ENCODE peak calls at places on chromosomes 16 and 17, in five cellular contexts. R is GM12878, E is thyroid gland, D is ovary, C is IMR-90. K is an unnamed sample.

GRCh38 chr16:50040710-50041109 is 15.7 kb downstream of the CNEP1R1 start:
- DNase-seq in R (no peak), E (peak), D (no peak), C (no peak), K (no peak)

GRCh38 chr16:86227801-86228200 is 282.5 kb upstream of the FOXF1 start:
- DNase-seq in R (no peak), E (no peak), D (no peak), C (peak), K (no peak)

GRCh38 chr16:71540-72341 is 690 bp downstream of the RHBDF1 start:
- DNase-seq in R (no peak), E (peak), D (peak), C (peak), K (peak)

GRCh38 chr16:31008154-31008950 is 2.1 kb downstream of the STX1B start:
- DNase-seq in R (no peak), E (no peak), D (no peak), C (peak), K (no peak)

GRCh38 chr16:1407749-1408148 is 6.8 kb downstream of the UNKL start:
- DNase-seq in R (no peak), E (no peak), D (no peak), C (peak), K (no peak)

GRCh38 chr17:80486692-80487091 is 10.3 kb upstream of the NPTX1 start:
- DNase-seq in R (no peak), E (no peak), D (no peak), C (no peak), K (no peak)

GRCh38 chr16:56855936-56856335 is 9.1 kb upstream of the SLC12A3 start:
- DNase-seq in R (no peak), E (no peak), D (no peak), C (no peak), K (no peak)

GRCh38 chr16:54290203-54291106 is 3.9 kb upstream of the IRX3 start:
- DNase-seq in R (no peak), E (peak), D (no peak), C (no peak), K (no peak)

GRCh38 chr17:82219083-82219482 is 6.4 kb upstream of the CCDC57 start:
- DNase-seq in R (no peak), E (no peak), D (no peak), C (no peak), K (no peak)

GRCh38 chr17:27407916-27408846 is 48.1 kb upstream of the KSR1 start:
- DNase-seq in R (no peak), E (peak), D (no peak), C (peak), K (no peak)

GRCh38 chr17:61157246-61157887 is 242.3 kb upstream of the TBX2 start:
- DNase-seq in R (no peak), E (no peak), D (no peak), C (peak), K (no peak)

GRCh38 chr16:11447836-11448235 is 102.6 kb downstream of the RMI2 start:
- DNase-seq in R (no peak), E (no peak), D (no peak), C (no peak), K (no peak)

GRCh38 chr16:56233795-56234566 is 42.7 kb downstream of the GNAO1 start:
- DNase-seq in R (no peak), E (no peak), D (no peak), C (no peak), K (no peak)

GRCh38 chr16:6131526-6132050 is 1034.0 kb upstream of the EEF2KMT start:
- DNase-seq in R (no peak), E (no peak), D (no peak), C (no peak), K (no peak)

GRCh38 chr16:11836653-11837244 is 14.6 kb downstream of the RSL1D1 start:
- DNase-seq in R (no peak), E (no peak), D (no peak), C (peak), K (no peak)

GRCh38 chr16:72094266-72094610 is 591 bp downstream of the DHX38 start:
- DNase-seq in R (no peak), E (no peak), D (no peak), C (no peak), K (no peak)

GRCh38 chr16:16041196-16041892 is 91.9 kb downstream of the ABCC1 start:
- DNase-seq in R (no peak), E (no peak), D (no peak), C (no peak), K (peak)

GRCh38 chr16:58148099-58148498 is 18.9 kb upstream of the CFAP20 start:
- DNase-seq in R (no peak), E (no peak), D (no peak), C (no peak), K (no peak)

GRCh38 chr16:59148312-59148711 is 414.2 kb upstream of the GOT2 start:
- DNase-seq in R (no peak), E (no peak), D (no peak), C (no peak), K (no peak)

GRCh38 chr17:41689497-41690299 is 1.0 kb downstream of the EIF1 start:
- DNase-seq in R (no peak), E (no peak), D (no peak), C (peak), K (peak)

GRCh38 chr17:41486809-41487530 is 2.7 kb downstream of the KRT36 start:
- DNase-seq in R (no peak), E (no peak), D (no peak), C (no peak), K (no peak)

GRCh38 chr16:12327971-12328726 is 351.6 kb downstream of the SNX29 start:
- DNase-seq in R (no peak), E (peak), D (no peak), C (no peak), K (no peak)

GRCh38 chr17:73988110-73988509 is 215.4 kb upstream of the RPL38 start:
- DNase-seq in R (no peak), E (no peak), D (no peak), C (no peak), K (no peak)

GRCh38 chr16:72317378-72317777 is 145.4 kb upstream of the PMFBP1 start:
- DNase-seq in R (no peak), E (no peak), D (no peak), C (peak), K (no peak)

GRCh38 chr17:27748360-27748825 is 51.9 kb downstream of the NOS2 start:
- DNase-seq in R (no peak), E (no peak), D (no peak), C (no peak), K (no peak)

GRCh38 chr17:70527364-70527888 is 358.1 kb downstream of the KCNJ2 start:
- DNase-seq in R (no peak), E (peak), D (no peak), C (no peak), K (no peak)

GRCh38 chr16:30660424-30661251 is 2.4 kb downstream of the FBRS start:
- DNase-seq in R (no peak), E (no peak), D (peak), C (peak), K (no peak)

GRCh38 chr17:15883617-15884111 is 61.3 kb upstream of the ADORA2B start:
- DNase-seq in R (no peak), E (no peak), D (no peak), C (peak), K (no peak)

GRCh38 chr16:59702531-59702930 is 968.4 kb upstream of the GOT2 start:
- DNase-seq in R (no peak), E (no peak), D (no peak), C (no peak), K (no peak)

GRCh38 chr17:75635610-75636202 is 2.5 kb downstream of the SMIM5 start:
- DNase-seq in R (no peak), E (peak), D (peak), C (no peak), K (no peak)

GRCh38 chr17:40718904-40719303 is 15.4 kb upstream of the KRT24 start:
- DNase-seq in R (no peak), E (no peak), D (no peak), C (no peak), K (no peak)

GRCh38 chr17:65027305-65027704 is 29.2 kb downstream of the GNA13 start:
- DNase-seq in R (peak), E (no peak), D (no peak), C (peak), K (no peak)

GRCh38 chr16:14562691-14563491 is 67.2 kb downstream of the PARN start:
- DNase-seq in R (no peak), E (no peak), D (no peak), C (peak), K (peak)
- TF ChIP-seq CTCF in R (no peak), E (no peak), D (no peak), C (no peak), K (no peak)

GRCh38 chr16:3611145-3611977 is at the start of gene SLX4:
- DNase-seq in R (no peak), E (peak), D (peak), C (peak), K (peak)
- TF ChIP-seq POLR2A in R (peak), E (peak), D (no peak), C (peak), K (peak)

GRCh38 chr16:66095676-66096075 is 270.8 kb upstream of the CDH5 start:
- DNase-seq in R (no peak), E (no peak), D (no peak), C (no peak), K (no peak)
- TF ChIP-seq CTCF in R (no peak), E (no peak), D (no peak), C (peak), K (no peak)

DNA sequence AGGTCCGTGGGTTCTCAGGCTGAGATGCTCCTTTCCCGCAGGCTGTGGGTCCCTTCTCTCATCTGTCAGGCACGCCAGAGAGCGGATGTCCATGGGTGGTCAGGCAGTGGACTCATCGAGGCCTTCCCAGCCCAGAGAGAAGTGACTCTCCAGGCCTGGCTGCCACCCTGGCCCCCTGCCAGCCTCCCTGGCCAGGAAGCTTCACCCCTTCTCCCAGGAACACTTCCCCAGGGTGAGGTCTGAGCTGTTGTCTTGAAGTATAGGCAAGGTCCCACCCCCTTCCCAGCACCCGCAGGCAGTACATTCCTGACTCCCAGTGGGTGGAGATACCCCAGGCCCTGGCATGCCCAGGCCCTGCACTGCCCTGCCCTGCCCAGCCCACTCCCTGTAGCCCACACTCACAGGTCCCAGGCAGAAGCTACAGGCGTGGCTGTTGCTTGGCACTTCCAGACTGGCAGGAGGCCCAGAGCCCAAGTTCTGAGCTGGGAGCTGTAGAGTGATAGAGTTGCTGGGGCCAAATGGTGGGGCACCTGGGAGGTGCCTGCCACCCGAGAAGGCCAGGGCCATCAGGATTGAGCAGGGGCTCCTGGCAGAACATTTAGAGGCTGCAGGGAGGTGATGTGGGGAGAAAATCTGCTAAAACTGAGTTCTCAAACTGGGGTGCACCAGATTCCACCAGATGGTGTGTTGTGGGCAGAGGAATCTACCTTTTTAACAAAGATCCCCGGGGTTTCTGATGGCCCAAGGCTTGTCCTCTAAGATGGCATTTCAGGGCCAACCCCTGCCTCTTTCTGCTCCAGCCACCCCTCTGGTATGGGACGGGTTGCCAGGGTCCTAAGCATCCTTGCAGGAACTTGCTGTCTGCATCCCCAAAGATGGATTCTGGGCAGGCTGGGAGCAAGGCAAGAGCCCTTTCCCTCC is 6.7 kb downstream of the ITGA3 start:
- DNase-seq in R (no peak), E (peak), D (peak), C (peak), K (peak)
- TF ChIP-seq POLR2A in R (no peak), E (peak), D (no peak), C (peak), K (peak)

DNA sequence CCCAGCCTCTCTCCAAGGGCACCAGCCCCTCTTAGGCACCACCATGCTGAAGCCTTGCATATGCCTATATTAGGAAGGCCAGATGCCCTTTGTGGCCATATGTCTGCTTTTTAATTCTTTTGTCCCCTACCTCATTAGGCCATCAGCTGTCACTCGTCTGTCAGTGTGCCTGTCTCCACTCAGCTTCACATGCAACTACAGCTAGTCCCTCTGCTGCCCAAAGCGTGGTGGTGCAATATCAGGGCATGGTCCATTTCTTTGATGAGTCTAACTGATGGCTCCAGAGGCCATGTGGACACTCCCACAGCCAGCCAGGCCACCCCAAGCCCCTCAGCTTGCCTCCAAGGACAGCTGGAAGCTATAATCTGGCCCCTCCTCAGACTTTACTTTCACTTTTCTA is 36.3 kb downstream of the MYO18A start:
- DNase-seq in R (no peak), E (peak), D (no peak), C (peak), K (no peak)
- TF ChIP-seq CTCF in R (peak), E (no peak), D (no peak), C (peak), K (no peak)

GRCh38 chr16:23303685-23304084 is 1.6 kb downstream of the SCNN1B start:
- DNase-seq in R (no peak), E (no peak), D (no peak), C (no peak), K (no peak)

GRCh38 chr16:23304620-23305019 is 2.5 kb downstream of the SCNN1B start:
- DNase-seq in R (no peak), E (no peak), D (no peak), C (no peak), K (no peak)

GRCh38 chr16:23302045-23302956 is at the start of gene SCNN1B:
- DNase-seq in R (no peak), E (peak), D (no peak), C (no peak), K (peak)

GRCh38 chr16:23310217-23310616 is 8.1 kb downstream of the SCNN1B start:
- DNase-seq in R (no peak), E (no peak), D (no peak), C (no peak), K (no peak)

GRCh38 chr16:23306199-23307100 is 4.3 kb downstream of the SCNN1B start:
- DNase-seq in R (no peak), E (no peak), D (no peak), C (no peak), K (no peak)
- TF ChIP-seq POLR2A in R (no peak), E (no peak), D (no peak), C (no peak), K (no peak)

GRCh38 chr16:80437707-80438106 is 103.1 kb upstream of the DYNLRB2 start:
- DNase-seq in R (no peak), E (no peak), D (no peak), C (no peak), K (no peak)
- TF ChIP-seq CTCF in R (no peak), E (no peak), D (no peak), C (no peak), K (no peak)

DNA sequence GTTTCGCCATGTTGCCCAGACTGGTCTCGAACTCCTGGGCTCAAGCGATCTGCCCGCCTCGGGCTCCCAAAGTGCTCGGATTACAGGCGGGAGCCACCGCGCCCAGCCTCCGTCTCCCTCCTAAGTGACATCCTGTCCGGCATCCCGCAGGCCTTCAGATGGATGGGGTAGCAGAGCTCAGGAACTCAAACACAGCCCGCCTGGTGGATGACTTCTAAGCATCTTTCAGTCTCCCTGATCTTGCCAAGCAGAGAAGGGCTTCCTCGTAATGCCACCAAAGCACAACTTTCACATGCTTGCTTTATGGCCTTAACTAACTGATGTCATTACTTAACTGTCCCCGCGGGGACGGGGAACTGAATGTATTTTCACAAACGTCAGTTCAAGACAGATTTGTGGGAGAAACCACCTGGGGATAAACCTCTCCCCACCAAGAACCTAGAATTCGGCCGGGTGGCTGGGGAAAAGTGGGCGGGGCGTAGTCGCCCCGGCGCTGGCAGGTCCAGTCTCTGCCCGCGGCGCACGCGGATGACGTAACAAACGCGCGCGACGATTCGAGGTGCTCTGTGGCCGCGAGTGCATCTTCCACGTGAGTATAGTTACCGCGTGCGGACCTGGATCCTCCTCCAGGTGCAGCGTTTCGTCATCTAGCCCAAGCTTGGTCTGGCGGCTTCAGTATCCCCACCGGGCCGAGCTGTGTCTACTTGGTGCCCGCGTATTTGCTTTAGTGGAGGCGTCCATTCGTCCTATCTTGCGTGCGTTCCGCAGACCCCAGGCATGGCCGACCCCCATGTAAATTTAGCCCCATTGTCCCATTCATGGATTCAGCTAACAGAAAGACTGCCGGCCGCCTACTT is at the start of gene PFAS:
- DNase-seq in R (peak), E (peak), D (peak), C (peak), K (peak)
- TF ChIP-seq POLR2A in R (peak), E (peak), D (peak), C (peak), K (peak)